ENCODE peak calls at places on chromosomes 13 and 19, in seven cellular contexts. C is neural progenitor cell; N is GM03348; G is CD4-positive, alpha-beta memory T cell; S is NAMALWA; J is uterus; H is transverse colon. U is an unnamed sample.

GRCh38 chr13:99867535-99868271 is 103.9 kb downstream of the ZIC5 start:
- DNase-seq in S (no peak), C (no peak), N (no peak), J (no peak), H (no peak), G (no peak), U (no peak)

GRCh38 chr13:75357576-75358295 is 124.2 kb downstream of the TBC1D4 start:
- DNase-seq in C (peak), G (peak), N (peak), H (no peak), J (no peak), S (peak), U (peak)

GRCh38 chr13:93689333-93689732 is 462.7 kb downstream of the GPC6 start:
- DNase-seq in C (no peak), H (no peak), N (peak), S (no peak), G (no peak), J (no peak), U (no peak)

GRCh38 chr13:113660066-113660465 is 2.1 kb upstream of the ATP4B start:
- DNase-seq in S (no peak), H (no peak), G (no peak), C (no peak), J (no peak), N (no peak), U (no peak)

GRCh38 chr19:54644056-54644455 is 13.8 kb downstream of the LILRB1 start:
- DNase-seq in G (no peak), S (no peak), C (no peak), N (no peak), H (peak), J (no peak), U (no peak)

GRCh38 chr13:27353166-27353583 is 71.2 kb upstream of the GTF3A start:
- DNase-seq in N (peak), J (no peak), C (no peak), H (no peak), S (no peak), G (peak), U (no peak)

GRCh38 chr13:59178344-59178743 is 985.4 kb downstream of the DIAPH3 start:
- DNase-seq in J (no peak), H (no peak), N (no peak), S (peak), G (no peak), C (peak), U (no peak)

GRCh38 chr13:73477441-73477840 is 418.6 kb downstream of the KLF5 start:
- DNase-seq in S (no peak), J (no peak), N (no peak), G (no peak), H (no peak), C (no peak), U (no peak)

GRCh38 chr13:75715598-75716523 is 79.7 kb downstream of the LMO7 start:
- DNase-seq in N (no peak), S (peak), J (no peak), G (no peak), H (no peak), C (no peak), U (no peak)

GRCh38 chr13:24619302-24619701 is 60.9 kb upstream of the ATP12A start:
- DNase-seq in G (no peak), S (no peak), N (no peak), J (no peak), C (no peak), H (no peak), U (no peak)

GRCh38 chr19:42497492-42498226 is 30.6 kb downstream of the CEACAM1 start:
- DNase-seq in J (no peak), C (no peak), S (peak), H (peak), G (no peak), N (no peak), U (no peak)

GRCh38 chr19:5880604-5881078 is 10.3 kb upstream of the FUT5 start:
- DNase-seq in N (peak), G (no peak), H (peak), C (no peak), J (peak), S (no peak), U (no peak)

GRCh38 chr13:107205318-107206112 is 637.6 kb upstream of the ARGLU1 start:
- DNase-seq in N (peak), G (peak), H (peak), C (peak), S (peak), J (peak), U (peak)

GRCh38 chr13:26759907-26760834 is at the start of gene GPR12:
- DNase-seq in C (peak), S (no peak), G (no peak), H (no peak), J (no peak), N (peak), U (no peak)

GRCh38 chr13:44758595-44759221 is 182.6 kb upstream of the TSC22D1 start:
- DNase-seq in J (no peak), S (no peak), G (no peak), H (peak), C (no peak), N (peak), U (no peak)

GRCh38 chr19:18503971-18504885 is 17.6 kb downstream of the ELL start:
- DNase-seq in H (peak), C (no peak), G (no peak), J (no peak), S (no peak), N (no peak), U (no peak)

GRCh38 chr13:44904982-44905381 is 84.3 kb downstream of the NUFIP1 start:
- DNase-seq in G (no peak), S (no peak), H (peak), J (peak), C (no peak), N (peak), U (no peak)

GRCh38 chr19:16338470-16339360 is 14.1 kb downstream of the KLF2 start:
- DNase-seq in S (no peak), J (no peak), N (peak), G (peak), H (peak), C (no peak), U (peak)

GRCh38 chr19:23440207-23440606 is 44.9 kb upstream of the ZNF91 start:
- DNase-seq in J (no peak), H (no peak), N (no peak), G (no peak), C (no peak), S (peak), U (no peak)

GRCh38 chr13:114022309-114022669 is 48.4 kb upstream of the C13orf46 start:
- DNase-seq in N (no peak), C (no peak), J (no peak), S (no peak), G (no peak), H (no peak), U (no peak)

GRCh38 chr13:59208405-59209195 is 955.1 kb downstream of the DIAPH3 start:
- DNase-seq in C (no peak), S (no peak), N (no peak), H (no peak), J (no peak), G (no peak), U (no peak)

GRCh38 chr13:42083138-42083770 is 34.8 kb downstream of the DGKH start:
- DNase-seq in H (no peak), S (no peak), N (no peak), J (no peak), G (no peak), C (no peak), U (no peak)

GRCh38 chr19:35209646-35210045 is 18.9 kb downstream of the FAM187B start:
- DNase-seq in C (no peak), N (no peak), H (no peak), G (no peak), S (no peak), J (no peak), U (no peak)

GRCh38 chr13:73598021-73598712 is 536.0 kb downstream of the KLF12 start:
- DNase-seq in G (no peak), S (no peak), N (no peak), C (no peak), J (no peak), H (no peak), U (no peak)

GRCh38 chr13:39132286-39132685 is 94.0 kb downstream of the NHLRC3 start:
- DNase-seq in G (no peak), S (no peak), C (no peak), N (no peak), J (no peak), H (no peak), U (no peak)

GRCh38 chr19:48962029-48962848 is 2.9 kb upstream of the FTL start:
- DNase-seq in H (peak), G (no peak), C (no peak), S (peak), J (no peak), N (peak), U (no peak)